ENCODE peak calls at places on chromosomes 5 and 9, in five cellular contexts. D is astrocyte, J is breast epithelium, X is endothelial cell, M is progenitor cell of endocrine pancreas. E is an unnamed sample.

GRCh38 chr5:57778528-57779175 is 296.0 kb upstream of the ACTBL2 start:
- DNase-seq in D (peak), J (no peak), X (no peak), M (no peak), E (no peak)

GRCh38 chr9:124510650-124511425 is 3.6 kb upstream of the NR5A1 start:
- DNase-seq in D (no peak), J (no peak), X (no peak), M (no peak), E (no peak)

GRCh38 chr9:122474561-122474960 is 3.2 kb downstream of the OR1J1 start:
- DNase-seq in D (no peak), J (no peak), X (no peak), M (no peak), E (no peak)

GRCh38 chr9:89185980-89186379 is 7.4 kb upstream of the SHC3 start:
- DNase-seq in D (no peak), J (no peak), X (peak), M (peak), E (no peak)

GRCh38 chr9:101047848-101048402 is 19.4 kb downstream of the PLPPR1 start:
- DNase-seq in D (no peak), J (no peak), X (no peak), M (no peak), E (no peak)

GRCh38 chr9:7209051-7209450 is 451.3 kb downstream of the KDM4C start:
- DNase-seq in D (no peak), J (no peak), X (no peak), M (no peak), E (no peak)

GRCh38 chr9:137437691-137438590 is 3.2 kb downstream of the ENTPD8 start:
- DNase-seq in D (no peak), J (no peak), X (no peak), M (no peak), E (no peak)

GRCh38 chr5:108730617-108731340 is 16.9 kb upstream of the FER start:
- DNase-seq in D (no peak), J (no peak), X (no peak), M (no peak), E (no peak)

GRCh38 chr5:148156609-148157008 is 11.7 kb upstream of the SPINK14 start:
- DNase-seq in D (no peak), J (no peak), X (no peak), M (no peak), E (no peak)

GRCh38 chr5:51669095-51669494 is 285.8 kb downstream of the ISL1 start:
- DNase-seq in D (no peak), J (no peak), X (no peak), M (no peak), E (no peak)

GRCh38 chr9:133538176-133538575 is 3.7 kb downstream of the ADAMTSL2 start:
- DNase-seq in D (no peak), J (no peak), X (no peak), M (no peak), E (no peak)

GRCh38 chr9:91818226-91818587 is 131.8 kb downstream of the ROR2 start:
- DNase-seq in D (no peak), J (no peak), X (no peak), M (no peak), E (no peak)

GRCh38 chr9:79976501-79977444 is 405.0 kb downstream of the TLE4 start:
- DNase-seq in D (no peak), J (no peak), X (no peak), M (no peak), E (no peak)

GRCh38 chr5:112551437-112552018 is 132.5 kb upstream of the EPB41L4A start:
- DNase-seq in D (peak), J (peak), X (peak), M (peak), E (peak)

GRCh38 chr9:88587182-88587581 is 52.2 kb downstream of the NXNL2 start:
- DNase-seq in D (no peak), J (peak), X (no peak), M (no peak), E (no peak)

GRCh38 chr9:113617550-113617949 is 154.0 kb downstream of the RGS3 start:
- DNase-seq in D (no peak), J (no peak), X (no peak), M (no peak), E (no peak)

GRCh38 chr5:167993771-167994170 is 297.7 kb upstream of the WWC1 start:
- DNase-seq in D (no peak), J (no peak), X (no peak), M (no peak), E (no peak)

GRCh38 chr9:99870126-99870525 is 36.3 kb upstream of the STX17 start:
- DNase-seq in D (peak), J (no peak), X (no peak), M (no peak), E (no peak)

GRCh38 chr5:149803641-149804468 is 73.7 kb downstream of the PPARGC1B start:
- DNase-seq in D (no peak), J (no peak), X (no peak), M (no peak), E (no peak)

GRCh38 chr5:56247596-56247995 is 14.5 kb upstream of the ANKRD55 start:
- DNase-seq in D (peak), J (no peak), X (no peak), M (no peak), E (no peak)

GRCh38 chr5:13478831-13479465 is 465.5 kb downstream of the DNAH5 start:
- DNase-seq in D (peak), J (no peak), X (peak), M (peak), E (no peak)

GRCh38 chr9:84393266-84393905 is 52.8 kb upstream of the SLC28A3 start:
- DNase-seq in D (no peak), J (no peak), X (no peak), M (no peak), E (no peak)
- TF ChIP-seq CTCF in D (no peak), J (no peak), X (no peak), M (no peak), E (no peak)

GRCh38 chr5:165029471-165029870 is 1524.1 kb downstream of the MAT2B start:
- DNase-seq in D (peak), J (no peak), X (peak), M (no peak), E (peak)
- TF ChIP-seq CTCF in D (peak), J (no peak), X (peak), M (peak), E (no peak)

GRCh38 chr5:69029292-69029691 is 64.5 kb upstream of the SLC30A5 start:
- DNase-seq in D (no peak), J (no peak), X (no peak), M (no peak), E (no peak)

GRCh38 chr5:69019665-69020064 is 74.1 kb upstream of the SLC30A5 start:
- DNase-seq in D (no peak), J (no peak), X (no peak), M (no peak), E (no peak)

GRCh38 chr5:69024241-69024651 is 69.6 kb upstream of the SLC30A5 start:
- DNase-seq in D (peak), J (no peak), X (peak), M (no peak), E (peak)
- TF ChIP-seq CTCF in D (peak), J (peak), X (peak), M (peak), E (peak)

GRCh38 chr5:15131909-15132308 is 260.3 kb upstream of the ANKH start:
- DNase-seq in D (no peak), J (no peak), X (no peak), M (no peak), E (no peak)

GRCh38 chr5:15137414-15137813 is 265.8 kb upstream of the ANKH start:
- DNase-seq in D (no peak), J (no peak), X (no peak), M (no peak), E (no peak)

GRCh38 chr5:15133456-15133965 is 261.9 kb upstream of the ANKH start:
- DNase-seq in D (no peak), J (no peak), X (no peak), M (no peak), E (no peak)

GRCh38 chr5:15135661-15136060 is 264.1 kb upstream of the ANKH start:
- DNase-seq in D (no peak), J (no peak), X (no peak), M (no peak), E (no peak)

GRCh38 chr5:15132816-15133405 is 261.3 kb upstream of the ANKH start:
- DNase-seq in D (no peak), J (no peak), X (no peak), M (no peak), E (no peak)
- TF ChIP-seq CTCF in D (no peak), J (no peak), X (no peak), M (no peak), E (no peak)

GRCh38 chr5:11958321-11958720 is 54.1 kb upstream of the CTNND2 start:
- DNase-seq in D (no peak), J (no peak), X (no peak), M (no peak), E (no peak)

GRCh38 chr5:11955386-11955785 is 51.1 kb upstream of the CTNND2 start:
- DNase-seq in D (peak), J (no peak), X (no peak), M (no peak), E (no peak)
- TF ChIP-seq CTCF in D (no peak), J (no peak), X (no peak), M (no peak), E (no peak)

DNA sequence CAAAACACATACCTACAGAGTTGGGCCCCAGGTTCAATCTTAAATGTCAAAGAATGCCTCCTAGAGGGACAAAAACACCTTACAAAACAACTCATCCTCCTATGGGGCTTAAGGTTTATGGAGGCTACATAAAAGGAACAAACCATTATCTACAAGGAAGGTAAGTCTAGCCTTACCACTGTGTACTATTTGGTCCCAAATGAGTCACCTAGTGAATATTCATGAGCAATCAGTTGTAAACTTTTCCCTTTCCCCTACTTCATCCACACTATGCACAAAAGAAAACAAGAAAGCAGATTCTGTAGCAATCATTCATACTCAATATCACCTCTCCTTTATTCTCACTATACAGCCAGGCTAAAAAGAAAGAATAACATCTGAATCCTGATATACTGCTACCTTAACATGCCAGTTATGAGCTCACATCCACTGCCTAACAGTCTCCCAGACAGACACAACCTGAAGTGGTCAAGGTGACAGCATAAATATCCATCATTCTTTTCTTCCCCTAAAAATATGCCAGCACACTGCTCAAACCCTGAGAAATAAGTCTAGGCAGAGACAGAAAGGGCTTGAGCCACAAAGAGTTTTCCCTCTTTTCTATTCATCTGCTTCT is 6.2 kb downstream of the OXCT1 start:
- DNase-seq in D (peak), J (no peak), X (no peak), M (no peak), E (no peak)
- TF ChIP-seq CTCF in D (no peak), J (no peak), X (no peak), M (no peak), E (no peak)

GRCh38 chr5:91224969-91225368 is 158.1 kb downstream of the ARRDC3 start:
- DNase-seq in D (peak), J (no peak), X (no peak), M (no peak), E (no peak)

GRCh38 chr5:91224459-91224858 is 158.7 kb downstream of the ARRDC3 start:
- DNase-seq in D (peak), J (no peak), X (no peak), M (no peak), E (no peak)

GRCh38 chr5:91229031-91229623 is 154.0 kb downstream of the ARRDC3 start:
- DNase-seq in D (no peak), J (no peak), X (no peak), M (no peak), E (peak)

GRCh38 chr5:91223886-91224285 is 159.2 kb downstream of the ARRDC3 start:
- DNase-seq in D (peak), J (no peak), X (no peak), M (no peak), E (no peak)

GRCh38 chr5:91225848-91226686 is 157.1 kb downstream of the ARRDC3 start:
- DNase-seq in D (no peak), J (no peak), X (peak), M (peak), E (peak)
- TF ChIP-seq CTCF in D (peak), J (peak), X (no peak), M (peak), E (peak)

GRCh38 chr5:28770307-28770706 is 1731.9 kb upstream of the CDH9 start:
- DNase-seq in D (no peak), J (no peak), X (no peak), M (no peak), E (no peak)

GRCh38 chr5:28766565-28767158 is 1728.3 kb upstream of the CDH9 start:
- DNase-seq in D (peak), J (no peak), X (peak), M (no peak), E (peak)
- TF ChIP-seq CTCF in D (peak), J (no peak), X (peak), M (peak), E (no peak)

DNA sequence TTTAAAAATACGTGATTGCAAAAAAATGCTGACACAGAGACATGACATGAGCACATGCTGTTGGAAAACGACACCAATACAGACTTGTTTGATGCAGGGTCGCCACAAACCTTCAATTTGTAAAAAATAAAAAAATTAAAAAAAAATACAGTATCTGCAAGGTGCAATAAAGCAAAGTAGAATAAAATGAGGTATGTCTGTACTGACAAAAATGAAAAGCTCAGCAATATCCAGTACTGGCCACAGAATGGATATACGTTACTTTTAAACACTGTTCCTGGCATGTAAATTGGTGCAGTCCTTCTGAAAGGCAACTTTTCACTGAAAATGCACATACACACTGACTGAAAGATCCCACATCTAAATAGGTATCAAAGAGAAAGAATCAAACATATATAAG is 27.1 kb upstream of the C9orf40 start:
- DNase-seq in D (no peak), J (no peak), X (no peak), M (no peak), E (no peak)
- TF ChIP-seq CTCF in D (no peak), J (no peak), X (no peak), M (no peak), E (no peak)

GRCh38 chr5:38207343-38207742 is 51.0 kb upstream of the EGFLAM start:
- DNase-seq in D (no peak), J (no peak), X (no peak), M (no peak), E (no peak)
- TF ChIP-seq CTCF in D (no peak), J (no peak), X (peak), M (peak), E (no peak)

E was measured in activated CD8-positive, alpha-beta T cell treated with anti-CD3 and anti-CD28 coated beads for 36 hours.